ENCODE peak calls at places on chromosomes 2 and 18, in ten cellular contexts. One of them, this sample, is unnamed.

GRCh38 chr2:147773479-147773878 is 71.3 kb upstream of the ACVR2A start:
- DNase-seq in chondrocyte: no peak
- DNase-seq in psoas muscle: no peak
- DNase-seq in GM12865: no peak
- DNase-seq in upper lobe of right lung: no peak
- DNase-seq in mesothelial cell of epicardium: no peak
- DNase-seq in WTC11: no peak
- DNase-seq in lower lobe of right lung: no peak
- DNase-seq in mammary epithelial cell: no peak
- DNase-seq in astrocyte of the spinal cord: no peak
- DNase-seq in this sample: no peak

GRCh38 chr2:45935791-45936622 is 284.5 kb downstream of the PRKCE start:
- DNase-seq in chondrocyte: no peak
- DNase-seq in psoas muscle: peak; percentile 98
- DNase-seq in GM12865: peak; percentile 78
- DNase-seq in upper lobe of right lung: peak; percentile 93
- DNase-seq in mesothelial cell of epicardium: peak; percentile 68
- DNase-seq in WTC11: peak; percentile 82
- DNase-seq in lower lobe of right lung: peak; percentile 93
- DNase-seq in mammary epithelial cell: peak; percentile 97
- DNase-seq in astrocyte of the spinal cord: peak; percentile 97
- DNase-seq in this sample: peak; percentile 93

GRCh38 chr18:47895565-47896250 is 34.8 kb downstream of the SMAD2 start:
- DNase-seq in chondrocyte: no peak
- DNase-seq in psoas muscle: no peak
- DNase-seq in GM12865: no peak
- DNase-seq in upper lobe of right lung: no peak
- DNase-seq in mesothelial cell of epicardium: no peak
- DNase-seq in WTC11: no peak
- DNase-seq in lower lobe of right lung: no peak
- DNase-seq in mammary epithelial cell: no peak
- DNase-seq in astrocyte of the spinal cord: no peak
- DNase-seq in this sample: no peak

GRCh38 chr2:3643371-3644245 is 14.4 kb upstream of the ALLC start:
- DNase-seq in chondrocyte: peak; percentile 81
- DNase-seq in psoas muscle: peak; percentile 36
- DNase-seq in GM12865: no peak
- DNase-seq in upper lobe of right lung: peak; percentile 57
- DNase-seq in mesothelial cell of epicardium: no peak
- DNase-seq in WTC11: no peak
- DNase-seq in lower lobe of right lung: no peak
- DNase-seq in mammary epithelial cell: no peak
- DNase-seq in astrocyte of the spinal cord: no peak
- DNase-seq in this sample: peak; percentile 79

GRCh38 chr2:164560181-164560792 is 61.0 kb downstream of the GRB14 start:
- DNase-seq in chondrocyte: no peak
- DNase-seq in psoas muscle: no peak
- DNase-seq in GM12865: peak; percentile 5
- DNase-seq in upper lobe of right lung: no peak
- DNase-seq in mesothelial cell of epicardium: no peak
- DNase-seq in WTC11: no peak
- DNase-seq in lower lobe of right lung: no peak
- DNase-seq in mammary epithelial cell: peak; percentile 2
- DNase-seq in astrocyte of the spinal cord: peak; percentile 48
- DNase-seq in this sample: no peak

GRCh38 chr2:13558368-13558767 is 841.6 kb downstream of the TRIB2 start:
- DNase-seq in chondrocyte: no peak
- DNase-seq in psoas muscle: no peak
- DNase-seq in GM12865: peak; percentile 58
- DNase-seq in upper lobe of right lung: no peak
- DNase-seq in mesothelial cell of epicardium: no peak
- DNase-seq in WTC11: no peak
- DNase-seq in lower lobe of right lung: no peak
- DNase-seq in mammary epithelial cell: peak; percentile 97
- DNase-seq in astrocyte of the spinal cord: peak; percentile 93
- DNase-seq in this sample: no peak

GRCh38 chr2:229501051-229501794 is 213.1 kb downstream of the DNER start:
- DNase-seq in chondrocyte: no peak
- DNase-seq in psoas muscle: no peak
- DNase-seq in GM12865: no peak
- DNase-seq in upper lobe of right lung: no peak
- DNase-seq in mesothelial cell of epicardium: no peak
- DNase-seq in WTC11: no peak
- DNase-seq in lower lobe of right lung: no peak
- DNase-seq in mammary epithelial cell: no peak
- DNase-seq in astrocyte of the spinal cord: peak; percentile 46
- DNase-seq in this sample: no peak

GRCh38 chr2:230847883-230848388 is 16.8 kb upstream of the ITM2C start:
- DNase-seq in chondrocyte: no peak
- DNase-seq in psoas muscle: peak; percentile 88
- DNase-seq in GM12865: peak; percentile 91
- DNase-seq in upper lobe of right lung: peak; percentile 94
- DNase-seq in mesothelial cell of epicardium: peak; percentile 84
- DNase-seq in WTC11: peak; percentile 97
- DNase-seq in lower lobe of right lung: peak; percentile 91
- DNase-seq in mammary epithelial cell: peak; percentile 68
- DNase-seq in astrocyte of the spinal cord: peak; percentile 82
- DNase-seq in this sample: peak; percentile 95

GRCh38 chr2:27379840-27380625 is 501 bp downstream of the ZNF513 start:
- DNase-seq in chondrocyte: no peak
- DNase-seq in psoas muscle: peak; percentile 89
- DNase-seq in GM12865: peak; percentile 35
- DNase-seq in upper lobe of right lung: peak; percentile 89
- DNase-seq in mesothelial cell of epicardium: no peak
- DNase-seq in WTC11: no peak
- DNase-seq in lower lobe of right lung: peak; percentile 85
- DNase-seq in mammary epithelial cell: peak; percentile 35
- DNase-seq in astrocyte of the spinal cord: peak; percentile 17
- DNase-seq in this sample: no peak

GRCh38 chr2:204529795-204530463 is 15.3 kb upstream of the PARD3B start:
- DNase-seq in chondrocyte: no peak
- DNase-seq in psoas muscle: no peak
- DNase-seq in GM12865: peak; percentile 3
- DNase-seq in upper lobe of right lung: no peak
- DNase-seq in mesothelial cell of epicardium: no peak
- DNase-seq in WTC11: no peak
- DNase-seq in lower lobe of right lung: no peak
- DNase-seq in mammary epithelial cell: peak; percentile 35
- DNase-seq in astrocyte of the spinal cord: no peak
- DNase-seq in this sample: no peak

GRCh38 chr2:17461087-17461475 is 57.2 kb downstream of the RAD51AP2 start:
- DNase-seq in chondrocyte: no peak
- DNase-seq in psoas muscle: no peak
- DNase-seq in GM12865: no peak
- DNase-seq in upper lobe of right lung: no peak
- DNase-seq in mesothelial cell of epicardium: no peak
- DNase-seq in WTC11: no peak
- DNase-seq in lower lobe of right lung: no peak
- DNase-seq in mammary epithelial cell: no peak
- DNase-seq in astrocyte of the spinal cord: no peak
- DNase-seq in this sample: no peak

GRCh38 chr2:120907822-120908221 is 172.2 kb downstream of the GLI2 start:
- DNase-seq in chondrocyte: no peak
- DNase-seq in psoas muscle: no peak
- DNase-seq in GM12865: no peak
- DNase-seq in upper lobe of right lung: no peak
- DNase-seq in mesothelial cell of epicardium: no peak
- DNase-seq in WTC11: no peak
- DNase-seq in lower lobe of right lung: peak; percentile 27
- DNase-seq in mammary epithelial cell: no peak
- DNase-seq in astrocyte of the spinal cord: no peak
- DNase-seq in this sample: no peak
- TF ChIP-seq CTCF in chondrocyte: peak; percentile 31
- TF ChIP-seq CTCF in psoas muscle: no peak
- TF ChIP-seq CTCF in GM12865: no peak
- TF ChIP-seq CTCF in upper lobe of right lung: no peak
- TF ChIP-seq CTCF in mesothelial cell of epicardium: no peak
- TF ChIP-seq CTCF in WTC11: no peak
- TF ChIP-seq CTCF in lower lobe of right lung: no peak
- TF ChIP-seq CTCF in mammary epithelial cell: no peak
- TF ChIP-seq CTCF in astrocyte of the spinal cord: peak; percentile 22
- TF ChIP-seq CTCF in this sample: peak; percentile 11

DNA sequence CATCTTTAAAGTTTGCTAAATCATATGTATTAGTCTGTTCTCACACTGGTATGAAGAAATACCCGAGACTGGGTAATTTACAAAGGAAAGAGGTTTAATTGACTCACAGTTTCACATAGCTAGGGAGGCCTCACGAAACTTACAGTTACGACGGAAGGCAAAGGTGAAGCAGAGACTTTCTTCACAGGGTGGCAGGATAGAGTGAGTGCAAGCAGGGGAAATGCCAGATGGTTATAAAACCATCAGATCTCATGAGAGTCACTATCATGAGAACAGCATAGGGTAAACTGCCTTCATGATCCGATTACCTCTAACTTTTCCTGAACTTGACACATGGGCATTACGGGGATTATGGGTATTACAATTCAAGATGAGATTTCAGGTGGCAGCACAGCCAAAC is 1075.2 kb upstream of the NRXN1 start:
- DNase-seq in chondrocyte: no peak
- DNase-seq in psoas muscle: no peak
- DNase-seq in GM12865: no peak
- DNase-seq in upper lobe of right lung: no peak
- DNase-seq in mesothelial cell of epicardium: no peak
- DNase-seq in WTC11: no peak
- DNase-seq in lower lobe of right lung: no peak
- DNase-seq in mammary epithelial cell: no peak
- DNase-seq in astrocyte of the spinal cord: no peak
- DNase-seq in this sample: no peak
- TF ChIP-seq CTCF in chondrocyte: no peak
- TF ChIP-seq CTCF in psoas muscle: no peak
- TF ChIP-seq CTCF in GM12865: no peak
- TF ChIP-seq CTCF in upper lobe of right lung: no peak
- TF ChIP-seq CTCF in mesothelial cell of epicardium: no peak
- TF ChIP-seq CTCF in WTC11: no peak
- TF ChIP-seq CTCF in lower lobe of right lung: no peak
- TF ChIP-seq CTCF in mammary epithelial cell: no peak
- TF ChIP-seq CTCF in astrocyte of the spinal cord: no peak
- TF ChIP-seq CTCF in this sample: no peak

GRCh38 chr18:58493070-58493469 is 135.8 kb downstream of the ALPK2 start:
- DNase-seq in chondrocyte: no peak
- DNase-seq in psoas muscle: no peak
- DNase-seq in GM12865: no peak
- DNase-seq in upper lobe of right lung: no peak
- DNase-seq in mesothelial cell of epicardium: no peak
- DNase-seq in WTC11: no peak
- DNase-seq in lower lobe of right lung: no peak
- DNase-seq in mammary epithelial cell: no peak
- DNase-seq in astrocyte of the spinal cord: no peak
- DNase-seq in this sample: no peak

GRCh38 chr18:58491773-58492752 is 136.8 kb downstream of the ALPK2 start:
- DNase-seq in chondrocyte: no peak
- DNase-seq in psoas muscle: no peak
- DNase-seq in GM12865: no peak
- DNase-seq in upper lobe of right lung: no peak
- DNase-seq in mesothelial cell of epicardium: no peak
- DNase-seq in WTC11: no peak
- DNase-seq in lower lobe of right lung: no peak
- DNase-seq in mammary epithelial cell: no peak
- DNase-seq in astrocyte of the spinal cord: no peak
- DNase-seq in this sample: no peak

GRCh38 chr18:58491113-58491696 is 137.7 kb downstream of the ALPK2 start:
- DNase-seq in chondrocyte: no peak
- DNase-seq in psoas muscle: no peak
- DNase-seq in GM12865: no peak
- DNase-seq in upper lobe of right lung: no peak
- DNase-seq in mesothelial cell of epicardium: no peak
- DNase-seq in WTC11: no peak
- DNase-seq in lower lobe of right lung: no peak
- DNase-seq in mammary epithelial cell: no peak
- DNase-seq in astrocyte of the spinal cord: no peak
- DNase-seq in this sample: no peak

GRCh38 chr18:58493516-58494253 is 135.2 kb downstream of the ALPK2 start:
- DNase-seq in chondrocyte: no peak
- DNase-seq in psoas muscle: peak; percentile 80
- DNase-seq in GM12865: peak; percentile 83
- DNase-seq in upper lobe of right lung: peak; percentile 78
- DNase-seq in mesothelial cell of epicardium: peak; percentile 37
- DNase-seq in WTC11: peak; percentile 79
- DNase-seq in lower lobe of right lung: peak; percentile 60
- DNase-seq in mammary epithelial cell: peak; percentile 58
- DNase-seq in astrocyte of the spinal cord: peak; percentile 82
- DNase-seq in this sample: peak; percentile 90

DNA sequence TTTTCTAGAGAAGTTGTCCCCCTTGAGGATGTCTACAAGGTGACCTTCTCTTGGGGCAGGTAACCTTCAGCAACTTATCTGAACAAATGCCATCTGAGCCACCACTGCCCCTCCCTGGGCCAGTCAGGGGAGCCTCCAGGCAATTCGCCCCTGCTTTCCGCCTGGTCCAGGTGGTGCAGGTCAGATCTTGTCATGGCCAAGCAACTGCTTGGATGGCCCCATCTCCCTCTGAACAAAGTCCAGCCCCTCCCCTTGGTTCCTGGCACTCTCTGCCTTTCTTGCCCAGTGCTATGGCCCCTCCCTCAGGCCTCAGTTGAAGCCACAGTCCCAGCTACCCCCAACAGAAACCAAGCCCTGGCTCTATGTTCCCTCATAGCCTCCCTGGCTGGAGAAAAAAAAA is 138.7 kb downstream of the ALPK2 start:
- DNase-seq in chondrocyte: no peak
- DNase-seq in psoas muscle: no peak
- DNase-seq in GM12865: no peak
- DNase-seq in upper lobe of right lung: no peak
- DNase-seq in mesothelial cell of epicardium: no peak
- DNase-seq in WTC11: no peak
- DNase-seq in lower lobe of right lung: no peak
- DNase-seq in mammary epithelial cell: no peak
- DNase-seq in astrocyte of the spinal cord: no peak
- DNase-seq in this sample: no peak
- TF ChIP-seq CTCF in chondrocyte: no peak
- TF ChIP-seq CTCF in psoas muscle: no peak
- TF ChIP-seq CTCF in GM12865: no peak
- TF ChIP-seq CTCF in upper lobe of right lung: no peak
- TF ChIP-seq CTCF in mesothelial cell of epicardium: no peak
- TF ChIP-seq CTCF in WTC11: no peak
- TF ChIP-seq CTCF in lower lobe of right lung: no peak
- TF ChIP-seq CTCF in mammary epithelial cell: no peak
- TF ChIP-seq CTCF in astrocyte of the spinal cord: no peak
- TF ChIP-seq CTCF in this sample: no peak

GRCh38 chr2:119354860-119355259 is 11.8 kb downstream of the C2orf76 start:
- DNase-seq in chondrocyte: no peak
- DNase-seq in psoas muscle: no peak
- DNase-seq in GM12865: no peak
- DNase-seq in upper lobe of right lung: no peak
- DNase-seq in mesothelial cell of epicardium: no peak
- DNase-seq in WTC11: no peak
- DNase-seq in lower lobe of right lung: no peak
- DNase-seq in mammary epithelial cell: no peak
- DNase-seq in astrocyte of the spinal cord: no peak
- DNase-seq in this sample: no peak

GRCh38 chr2:119352357-119352756 is 14.3 kb downstream of the C2orf76 start:
- DNase-seq in chondrocyte: no peak
- DNase-seq in psoas muscle: no peak
- DNase-seq in GM12865: peak; percentile 92
- DNase-seq in upper lobe of right lung: no peak
- DNase-seq in mesothelial cell of epicardium: no peak
- DNase-seq in WTC11: no peak
- DNase-seq in lower lobe of right lung: no peak
- DNase-seq in mammary epithelial cell: peak; percentile 4
- DNase-seq in astrocyte of the spinal cord: no peak
- DNase-seq in this sample: no peak

GRCh38 chr2:119349289-119349688 is 17.3 kb downstream of the C2orf76 start:
- DNase-seq in chondrocyte: no peak
- DNase-seq in psoas muscle: no peak
- DNase-seq in GM12865: no peak
- DNase-seq in upper lobe of right lung: no peak
- DNase-seq in mesothelial cell of epicardium: no peak
- DNase-seq in WTC11: no peak
- DNase-seq in lower lobe of right lung: no peak
- DNase-seq in mammary epithelial cell: peak; percentile 29
- DNase-seq in astrocyte of the spinal cord: no peak
- DNase-seq in this sample: no peak

GRCh38 chr2:119350311-119350998 is 16.2 kb downstream of the C2orf76 start:
- DNase-seq in chondrocyte: no peak
- DNase-seq in psoas muscle: no peak
- DNase-seq in GM12865: no peak
- DNase-seq in upper lobe of right lung: no peak
- DNase-seq in mesothelial cell of epicardium: no peak
- DNase-seq in WTC11: peak; percentile 22
- DNase-seq in lower lobe of right lung: no peak
- DNase-seq in mammary epithelial cell: no peak
- DNase-seq in astrocyte of the spinal cord: no peak
- DNase-seq in this sample: no peak
- TF ChIP-seq CTCF in chondrocyte: no peak
- TF ChIP-seq CTCF in psoas muscle: no peak
- TF ChIP-seq CTCF in GM12865: no peak
- TF ChIP-seq CTCF in upper lobe of right lung: no peak
- TF ChIP-seq CTCF in mesothelial cell of epicardium: no peak
- TF ChIP-seq CTCF in WTC11: no peak
- TF ChIP-seq CTCF in lower lobe of right lung: no peak
- TF ChIP-seq CTCF in mammary epithelial cell: no peak
- TF ChIP-seq CTCF in astrocyte of the spinal cord: no peak
- TF ChIP-seq CTCF in this sample: no peak

This sample was measured in osteocyte.